ENCODE peak calls at places on chromosomes 12 and 14, in four cellular contexts. C, I, H and B are unnamed samples.

GRCh38 chr14:95784137-95784536 is 70.2 kb upstream of the TCL1A start:
- DNase-seq in C (no peak), H (no peak), I (peak), B (peak)

GRCh38 chr14:35362911-35363374 is 41.6 kb downstream of the NFKBIA start:
- DNase-seq in I (no peak), H (no peak), C (no peak), B (no peak)

GRCh38 chr12:18483723-18484325 is 222.5 kb downstream of the PIK3C2G start:
- DNase-seq in H (no peak), I (no peak), C (no peak), B (no peak)

GRCh38 chr14:40028991-40029390 is 596.8 kb upstream of the FBXO33 start:
- DNase-seq in C (no peak), I (no peak), H (no peak), B (no peak)

GRCh38 chr12:103745962-103746361 is 95.1 kb downstream of the NT5DC3 start:
- DNase-seq in H (no peak), I (peak), C (no peak), B (peak)

GRCh38 chr12:92879698-92880322 is 49.3 kb downstream of the EEA1 start:
- DNase-seq in I (no peak), H (no peak), C (peak), B (no peak)

GRCh38 chr12:52038447-52038846 is 12.8 kb upstream of the NR4A1 start:
- DNase-seq in H (no peak), C (no peak), I (no peak), B (no peak)

GRCh38 chr12:40086471-40086870 is 19.4 kb downstream of the SLC2A13 start:
- DNase-seq in C (no peak), I (no peak), H (no peak), B (no peak)

GRCh38 chr14:90301580-90302181 is 30.1 kb downstream of the NRDE2 start:
- DNase-seq in C (no peak), H (no peak), I (peak), B (peak)

GRCh38 chr14:74956280-74957072 is 1.1 kb upstream of the PGF start:
- DNase-seq in C (no peak), H (no peak), I (no peak), B (peak)

GRCh38 chr12:27709932-27710591 is 570 bp upstream of the MRPS35 start:
- DNase-seq in H (no peak), C (no peak), I (peak), B (no peak)